ENCODE peak calls at places on chromosomes 13 and 19, in six cellular contexts. One of them, this sample, is unnamed.
A peak's percentile ranks its signal among the peaks of the same experiment; 100 is the strongest.

GRCh38 chr13:73220966-73221720 is 162.3 kb downstream of the KLF5 start:
- DNase-seq in HepG2: no peak
- DNase-seq in GM12878: no peak
- DNase-seq in GM12891: no peak
- DNase-seq in H1: no peak
- DNase-seq in K562: no peak
- DNase-seq in this sample: no peak

GRCh38 chr13:44273991-44274810 is 99.4 kb upstream of the SERP2 start:
- DNase-seq in HepG2: no peak
- DNase-seq in K562: no peak
- DNase-seq in H1: no peak
- DNase-seq in GM12878: no peak
- DNase-seq in GM12891: peak; percentile 16
- DNase-seq in this sample: no peak

GRCh38 chr13:58823701-58824100 is 1192.2 kb downstream of the PCDH17 start:
- DNase-seq in K562: no peak
- DNase-seq in GM12878: no peak
- DNase-seq in GM12891: no peak
- DNase-seq in HepG2: no peak
- DNase-seq in H1: no peak
- DNase-seq in this sample: no peak

GRCh38 chr13:71316964-71317363 is 550.0 kb downstream of the DACH1 start:
- DNase-seq in GM12878: no peak
- DNase-seq in GM12891: no peak
- DNase-seq in K562: no peak
- DNase-seq in H1: no peak
- DNase-seq in HepG2: no peak
- DNase-seq in this sample: no peak

GRCh38 chr13:109412232-109412935 is 374.0 kb downstream of the IRS2 start:
- DNase-seq in K562: no peak
- DNase-seq in GM12878: no peak
- DNase-seq in HepG2: no peak
- DNase-seq in GM12891: no peak
- DNase-seq in H1: peak; percentile 51
- DNase-seq in this sample: no peak

GRCh38 chr19:40300668-40301067 is 15.5 kb upstream of the AKT2 start:
- DNase-seq in HepG2: no peak
- DNase-seq in GM12878: no peak
- DNase-seq in K562: no peak
- DNase-seq in H1: no peak
- DNase-seq in GM12891: no peak
- DNase-seq in this sample: no peak

GRCh38 chr13:26575244-26575643 is 17.8 kb downstream of the WASF3 start:
- DNase-seq in HepG2: no peak
- DNase-seq in GM12891: no peak
- DNase-seq in K562: no peak
- DNase-seq in GM12878: no peak
- DNase-seq in H1: no peak
- DNase-seq in this sample: no peak

GRCh38 chr13:101700598-101700997 is 248.1 kb downstream of the ITGBL1 start:
- DNase-seq in GM12891: no peak
- DNase-seq in HepG2: no peak
- DNase-seq in GM12878: no peak
- DNase-seq in H1: no peak
- DNase-seq in K562: no peak
- DNase-seq in this sample: no peak

GRCh38 chr13:93227280-93227905 is 786 bp downstream of the GPC6 start:
- DNase-seq in H1: peak; percentile 81
- DNase-seq in K562: peak; percentile 41
- DNase-seq in HepG2: peak; percentile 28
- DNase-seq in GM12891: peak; percentile 9
- DNase-seq in GM12878: no peak
- DNase-seq in this sample: no peak

GRCh38 chr13:113399755-113400149 is 35.8 kb upstream of the GRTP1 start:
- DNase-seq in H1: no peak
- DNase-seq in K562: no peak
- DNase-seq in GM12878: no peak
- DNase-seq in GM12891: no peak
- DNase-seq in HepG2: no peak
- DNase-seq in this sample: no peak

GRCh38 chr13:113398963-113399754 is 35.2 kb upstream of the GRTP1 start:
- DNase-seq in HepG2: no peak
- DNase-seq in H1: no peak
- DNase-seq in K562: no peak
- DNase-seq in GM12891: no peak
- DNase-seq in GM12878: no peak
- DNase-seq in this sample: no peak

GRCh38 chr13:113401452-113402415 is 37.8 kb upstream of the GRTP1 start:
- DNase-seq in GM12891: no peak
- DNase-seq in HepG2: no peak
- DNase-seq in GM12878: no peak
- DNase-seq in H1: no peak
- DNase-seq in K562: no peak
- DNase-seq in this sample: no peak

GRCh38 chr13:113402471-113403254 is 38.7 kb upstream of the GRTP1 start:
- DNase-seq in GM12878: no peak
- DNase-seq in K562: no peak
- DNase-seq in GM12891: no peak
- DNase-seq in HepG2: no peak
- DNase-seq in H1: no peak
- DNase-seq in this sample: no peak

DNA sequence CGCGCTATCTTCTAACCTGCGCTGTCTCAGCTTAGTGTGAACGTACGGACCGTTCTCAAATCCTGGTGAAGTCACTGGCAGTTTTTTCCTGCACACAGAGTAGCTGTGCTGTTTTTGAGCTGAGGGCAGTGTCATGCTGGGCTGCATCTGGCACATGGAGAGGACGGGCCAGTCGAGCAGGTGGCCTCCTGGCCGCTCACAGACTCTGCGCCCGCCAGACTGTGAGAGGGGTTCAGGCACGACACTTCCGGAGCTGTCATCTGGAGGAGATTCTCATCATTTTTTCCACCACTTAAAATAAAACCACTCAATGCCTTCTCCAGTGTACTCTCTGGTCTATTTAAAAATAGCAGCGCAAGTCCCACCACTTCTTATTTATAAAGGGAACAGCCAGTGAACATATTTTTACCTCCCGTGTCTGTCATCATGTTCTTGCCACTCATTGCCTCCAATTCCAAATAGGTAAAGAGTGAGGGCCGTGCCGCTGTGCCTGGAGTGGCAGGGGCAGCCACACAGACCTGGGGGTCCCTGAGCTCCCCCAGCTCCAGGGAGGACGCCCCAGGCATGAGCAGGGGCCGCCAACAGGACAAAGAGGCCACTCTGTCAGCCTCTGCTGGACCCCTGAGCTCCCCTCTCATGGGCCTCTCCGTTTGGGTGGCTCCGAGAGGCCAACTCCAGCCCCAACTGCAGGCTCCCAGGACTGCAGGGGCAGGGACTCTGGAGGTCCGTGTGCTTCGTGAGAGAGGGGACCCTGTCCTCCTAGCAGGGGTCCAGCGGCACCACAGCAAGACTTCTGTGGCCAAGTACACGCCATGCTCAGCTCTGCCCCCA is 36.9 kb upstream of the GRTP1 start:
- DNase-seq in HepG2: no peak
- DNase-seq in K562: no peak
- DNase-seq in H1: no peak
- DNase-seq in GM12878: no peak
- DNase-seq in GM12891: no peak
- DNase-seq in this sample: no peak
- TF ChIP-seq POLR2A in HepG2: no peak
- TF ChIP-seq POLR2A in K562: no peak
- TF ChIP-seq POLR2A in H1: no peak
- TF ChIP-seq POLR2A in GM12878: no peak
- TF ChIP-seq POLR2A in GM12891: no peak
- TF ChIP-seq POLR2A in this sample: no peak

GRCh38 chr13:40406405-40407138 is 259.9 kb downstream of the FOXO1 start:
- DNase-seq in H1: no peak
- DNase-seq in GM12891: no peak
- DNase-seq in HepG2: peak; percentile 43
- DNase-seq in GM12878: no peak
- DNase-seq in K562: no peak
- DNase-seq in this sample: no peak
- TF ChIP-seq TAF1 in H1: no peak
- TF ChIP-seq TAF1 in GM12891: no peak
- TF ChIP-seq TAF1 in HepG2: no peak
- TF ChIP-seq TAF1 in GM12878: no peak
- TF ChIP-seq TAF1 in K562: no peak
- TF ChIP-seq TAF1 in this sample: no peak

GRCh38 chr19:57964761-57965160 is 9.6 kb downstream of the C19orf18 start:
- DNase-seq in H1: no peak
- DNase-seq in K562: no peak
- DNase-seq in HepG2: no peak
- DNase-seq in GM12891: no peak
- DNase-seq in GM12878: no peak
- DNase-seq in this sample: no peak

GRCh38 chr19:57961785-57962184 is 12.5 kb downstream of the C19orf18 start:
- DNase-seq in GM12891: no peak
- DNase-seq in HepG2: no peak
- DNase-seq in K562: no peak
- DNase-seq in H1: no peak
- DNase-seq in GM12878: no peak
- DNase-seq in this sample: no peak
- TF ChIP-seq POLR2A in GM12891: no peak
- TF ChIP-seq POLR2A in HepG2: no peak
- TF ChIP-seq POLR2A in K562: no peak
- TF ChIP-seq POLR2A in H1: no peak
- TF ChIP-seq POLR2A in GM12878: no peak
- TF ChIP-seq POLR2A in this sample: no peak

GRCh38 chr19:51702103-51702753 is 9.1 kb downstream of the SPACA6 start:
- DNase-seq in GM12891: no peak
- DNase-seq in H1: peak; percentile 96
- DNase-seq in K562: peak; percentile 93
- DNase-seq in GM12878: no peak
- DNase-seq in HepG2: no peak
- DNase-seq in this sample: no peak
- TF ChIP-seq TAF1 in GM12891: no peak
- TF ChIP-seq TAF1 in H1: peak; percentile 49
- TF ChIP-seq TAF1 in K562: peak; percentile 27
- TF ChIP-seq TAF1 in GM12878: no peak
- TF ChIP-seq TAF1 in HepG2: no peak
- TF ChIP-seq TAF1 in this sample: no peak

GRCh38 chr13:113584870-113585671 is 518 bp downstream of the TFDP1 start:
- DNase-seq in GM12878: no peak
- DNase-seq in H1: peak; percentile 50
- DNase-seq in K562: peak; percentile 52
- DNase-seq in HepG2: no peak
- DNase-seq in GM12891: peak; percentile 62
- DNase-seq in this sample: peak; percentile 63

GRCh38 chr13:113585828-113586355 is 1.3 kb downstream of the TFDP1 start:
- DNase-seq in HepG2: no peak
- DNase-seq in K562: peak; percentile 23
- DNase-seq in GM12878: no peak
- DNase-seq in GM12891: no peak
- DNase-seq in H1: peak; percentile 38
- DNase-seq in this sample: no peak

GRCh38 chr13:113581871-113582270 is 2.7 kb upstream of the TFDP1 start:
- DNase-seq in GM12878: no peak
- DNase-seq in GM12891: no peak
- DNase-seq in HepG2: no peak
- DNase-seq in H1: peak; percentile 39
- DNase-seq in K562: no peak
- DNase-seq in this sample: no peak

GRCh38 chr13:113582841-113583631 is 1.5 kb upstream of the TFDP1 start:
- DNase-seq in GM12878: no peak
- DNase-seq in K562: no peak
- DNase-seq in H1: peak; percentile 44
- DNase-seq in HepG2: peak; percentile 38
- DNase-seq in GM12891: no peak
- DNase-seq in this sample: no peak

GRCh38 chr13:113584205-113584869 is at the start of gene TFDP1:
- DNase-seq in GM12878: peak; percentile 63
- DNase-seq in K562: peak; percentile 91
- DNase-seq in HepG2: peak; percentile 81
- DNase-seq in H1: peak; percentile 90
- DNase-seq in GM12891: peak; percentile 95
- DNase-seq in this sample: peak; percentile 89
- TF ChIP-seq POLR2A in GM12878: peak; percentile 71
- TF ChIP-seq POLR2A in K562: no peak
- TF ChIP-seq POLR2A in HepG2: peak; percentile 37
- TF ChIP-seq POLR2A in H1: no peak
- TF ChIP-seq POLR2A in GM12891: no peak
- TF ChIP-seq POLR2A in this sample: peak; percentile 79

DNA sequence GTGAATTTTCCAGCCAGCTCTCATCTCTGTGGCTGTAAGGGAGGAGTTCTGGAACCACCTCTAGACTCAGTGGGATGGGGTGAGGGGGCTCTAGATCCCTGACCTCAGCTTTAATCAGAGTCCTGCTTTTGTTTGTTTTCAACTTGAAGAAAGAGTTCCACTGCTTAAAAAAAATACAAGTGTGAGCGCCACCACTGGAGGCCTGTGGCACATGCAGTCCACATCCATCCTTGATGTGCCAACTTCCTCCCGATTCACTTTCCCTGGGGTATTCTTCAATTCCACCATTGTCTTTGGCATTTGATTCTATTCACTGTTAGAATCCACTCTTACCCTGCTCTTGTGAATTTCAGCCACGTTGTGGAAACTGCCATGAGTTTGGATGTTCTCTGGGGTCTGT is 62.4 kb upstream of the GJB6 start:
- DNase-seq in K562: no peak
- DNase-seq in GM12891: no peak
- DNase-seq in H1: no peak
- DNase-seq in GM12878: no peak
- DNase-seq in HepG2: no peak
- DNase-seq in this sample: no peak
- TF ChIP-seq TAF1 in K562: no peak
- TF ChIP-seq TAF1 in GM12891: no peak
- TF ChIP-seq TAF1 in H1: no peak
- TF ChIP-seq TAF1 in GM12878: no peak
- TF ChIP-seq TAF1 in HepG2: no peak
- TF ChIP-seq TAF1 in this sample: no peak

GRCh38 chr19:49497047-49497789 is 984 bp downstream of the RPS11 start:
- DNase-seq in GM12878: no peak
- DNase-seq in H1: no peak
- DNase-seq in HepG2: no peak
- DNase-seq in GM12891: no peak
- DNase-seq in K562: peak; percentile 70
- DNase-seq in this sample: peak; percentile 58
- TF ChIP-seq POLR2A in GM12878: peak; percentile 74
- TF ChIP-seq POLR2A in H1: no peak
- TF ChIP-seq POLR2A in HepG2: peak; percentile 66
- TF ChIP-seq POLR2A in GM12891: peak; percentile 62
- TF ChIP-seq POLR2A in K562: peak; percentile 68
- TF ChIP-seq POLR2A in this sample: peak; percentile 64

DNA sequence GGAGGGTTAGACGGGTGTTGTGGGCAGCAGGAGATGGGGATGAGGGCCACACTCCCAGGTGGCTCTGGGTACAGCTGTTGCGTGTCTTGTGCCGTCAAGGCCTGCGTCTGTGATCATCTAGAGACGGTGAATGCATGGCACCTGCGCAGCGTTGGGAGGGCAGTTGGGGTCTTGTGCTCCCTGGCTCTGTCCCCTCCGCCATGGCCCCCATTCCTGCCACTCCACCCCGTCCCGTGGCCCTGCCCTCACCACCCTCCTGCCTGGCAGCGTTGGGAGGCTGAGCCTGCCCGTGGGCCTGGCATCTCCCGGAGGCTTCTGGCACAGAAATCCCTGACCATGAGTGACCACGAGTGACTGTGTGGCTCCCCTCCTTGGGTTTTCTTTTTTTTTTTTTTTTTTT is 13.9 kb upstream of the TEKTIP1 start:
- DNase-seq in GM12878: no peak
- DNase-seq in H1: no peak
- DNase-seq in K562: no peak
- DNase-seq in HepG2: no peak
- DNase-seq in GM12891: no peak
- DNase-seq in this sample: no peak
- TF ChIP-seq TAF1 in GM12878: no peak
- TF ChIP-seq TAF1 in H1: no peak
- TF ChIP-seq TAF1 in K562: no peak
- TF ChIP-seq TAF1 in HepG2: no peak
- TF ChIP-seq TAF1 in GM12891: no peak
- TF ChIP-seq TAF1 in this sample: no peak

GRCh38 chr19:2427323-2428026 is at the start of gene TIMM13:
- DNase-seq in GM12891: peak; percentile 98
- DNase-seq in K562: peak; percentile 95
- DNase-seq in H1: peak; percentile 99
- DNase-seq in GM12878: peak; percentile 84
- DNase-seq in HepG2: peak; percentile 94
- DNase-seq in this sample: peak; percentile 97
- TF ChIP-seq POLR2A in GM12891: peak; percentile 81
- TF ChIP-seq POLR2A in K562: peak; percentile 93
- TF ChIP-seq POLR2A in H1: no peak
- TF ChIP-seq POLR2A in GM12878: peak; percentile 87
- TF ChIP-seq POLR2A in HepG2: peak; percentile 78
- TF ChIP-seq POLR2A in this sample: peak; percentile 75